ENCODE peak calls at places on chromosomes 6 and 20, in four cellular contexts. W is sigmoid colon, Y is lower leg skin, F is H1. E is an unnamed sample.
A peak's percentile ranks its signal among the peaks of the same experiment; 100 is the strongest.

GRCh38 chr20:3648941-3649340 is 14.3 kb downstream of the GFRA4 start:
- DNase-seq in W (no peak), F (no peak), Y (peak; percentile 59), E (no peak)

GRCh38 chr20:39381598-39381997 is 419.5 kb downstream of the DHX35 start:
- DNase-seq in W (no peak), Y (no peak), F (no peak), E (no peak)

GRCh38 chr6:18260448-18261106 is 3.8 kb downstream of the DEK start:
- DNase-seq in W (no peak), Y (no peak), F (no peak), E (no peak)

GRCh38 chr6:13355969-13356368 is 27.6 kb upstream of the TBC1D7 start:
- DNase-seq in Y (no peak), W (no peak), F (no peak), E (no peak)

GRCh38 chr20:54980321-54980960 is 505.0 kb downstream of the DOK5 start:
- DNase-seq in W (no peak), F (no peak), Y (no peak), E (no peak)

GRCh38 chr6:130933712-130934200 is 106.5 kb downstream of the SMLR1 start:
- DNase-seq in W (no peak), F (no peak), Y (no peak), E (no peak)

GRCh38 chr6:95574811-95575210 is 2.5 kb upstream of the MANEA start:
- DNase-seq in W (no peak), Y (no peak), F (no peak), E (no peak)

GRCh38 chr6:163175301-163175700 is 239.2 kb upstream of the QKI start:
- DNase-seq in W (no peak), F (no peak), Y (no peak), E (no peak)

GRCh38 chr6:10413850-10414765 is 766 bp downstream of the TFAP2A start:
- DNase-seq in Y (no peak), W (no peak), F (no peak), E (no peak)

GRCh38 chr6:33962186-33962585 is 158.4 kb upstream of the MLN start:
- DNase-seq in W (no peak), Y (peak; percentile 67), F (no peak), E (no peak)

GRCh38 chr20:37193821-37194220 is 14.5 kb upstream of the MROH8 start:
- DNase-seq in F (no peak), Y (peak; percentile 60), W (no peak), E (no peak)

GRCh38 chr6:2857580-2858337 is 16.1 kb upstream of the SERPINB1 start:
- DNase-seq in F (no peak), W (no peak), Y (no peak), E (no peak)

GRCh38 chr6:148747145-148747492 is 289 bp downstream of the UST start:
- DNase-seq in Y (peak; percentile 91), W (peak; percentile 83), F (no peak), E (peak; percentile 71)

GRCh38 chr6:79544939-79545450 is 7.8 kb upstream of the LCA5 start:
- DNase-seq in F (peak; percentile 83), W (peak; percentile 88), Y (peak; percentile 85), E (peak; percentile 74)

GRCh38 chr6:38404900-38405556 is 234.7 kb downstream of the BTBD9 start:
- DNase-seq in W (no peak), Y (no peak), F (no peak), E (no peak)

GRCh38 chr6:87914637-87915395 is 132.8 kb upstream of the SPACA1 start:
- DNase-seq in F (no peak), W (no peak), Y (no peak), E (no peak)

GRCh38 chr6:14255916-14256315 is 138.3 kb downstream of the CD83 start:
- DNase-seq in F (no peak), Y (no peak), W (no peak), E (no peak)

GRCh38 chr6:3808189-3808588 is 41.0 kb upstream of the FAM50B start:
- DNase-seq in F (no peak), W (no peak), Y (no peak), E (no peak)

GRCh38 chr6:148343383-148343782 is 745 bp downstream of the SASH1 start:
- DNase-seq in Y (no peak), W (no peak), F (no peak), E (no peak)

GRCh38 chr6:170279977-170280688 is 10.7 kb downstream of the DLL1 start:
- DNase-seq in F (no peak), Y (no peak), W (peak; percentile 76), E (no peak)

GRCh38 chr6:1039746-1040145 is 272.2 kb upstream of the FOXQ1 start:
- DNase-seq in F (no peak), W (no peak), Y (peak; percentile 82), E (no peak)

GRCh38 chr6:114334237-114334636 is 8.6 kb downstream of the HS3ST5 start:
- DNase-seq in Y (no peak), W (no peak), F (no peak), E (no peak)

GRCh38 chr6:72080260-72080941 is 194.1 kb downstream of the RIMS1 start:
- DNase-seq in W (no peak), F (no peak), Y (no peak), E (no peak)

GRCh38 chr6:140281794-140282193 is 907.3 kb upstream of the CITED2 start:
- DNase-seq in Y (no peak), F (no peak), W (no peak), E (no peak)

GRCh38 chr6:36227379-36228344 is 31.1 kb downstream of the BRPF3 start:
- DNase-seq in F (no peak), W (peak; percentile 21), Y (peak; percentile 52), E (no peak)

GRCh38 chr6:150293423-150294280 is 75.2 kb upstream of the IYD start:
- DNase-seq in W (no peak), Y (no peak), F (no peak), E (no peak)

GRCh38 chr6:152816055-152816454 is 65.5 kb downstream of the VIP start:
- DNase-seq in Y (no peak), F (no peak), W (no peak), E (no peak)

GRCh38 chr6:84065718-84066290 is 32.2 kb downstream of the MRAP2 start:
- DNase-seq in F (no peak), W (no peak), Y (no peak), E (no peak)

GRCh38 chr6:56849876-56850275 is 105.0 kb upstream of the BEND6 start:
- DNase-seq in F (no peak), W (no peak), Y (no peak), E (no peak)

GRCh38 chr6:43175676-43176422 is 4.8 kb downstream of the SRF start:
- DNase-seq in W (no peak), Y (no peak), F (no peak), E (no peak)

GRCh38 chr6:43176423-43176786 is 5.3 kb downstream of the SRF start:
- DNase-seq in W (no peak), Y (no peak), F (no peak), E (no peak)

GRCh38 chr6:43173496-43174262 is 2.6 kb downstream of the SRF start:
- DNase-seq in W (peak; percentile 70), F (no peak), Y (no peak), E (no peak)

GRCh38 chr6:43172127-43173007 is 1.3 kb downstream of the SRF start:
- DNase-seq in F (no peak), Y (peak; percentile 92), W (peak; percentile 79), E (peak; percentile 61)

GRCh38 chr6:43174263-43175112 is 3.4 kb downstream of the SRF start:
- DNase-seq in W (peak; percentile 99), F (peak; percentile 90), Y (peak; percentile 99), E (peak; percentile 98)
- TF ChIP-seq POLR2A in W (peak; percentile 63), F (peak; percentile 59), Y (no peak), E (peak; percentile 77)

GRCh38 chr6:133952815-133953633 is at the start of gene TBPL1:
- DNase-seq in Y (peak; percentile 98), W (peak; percentile 96), F (peak; percentile 86), E (peak; percentile 95)

GRCh38 chr6:133955136-133955576 is 2.1 kb downstream of the TBPL1 start:
- DNase-seq in W (no peak), F (no peak), Y (no peak), E (no peak)

GRCh38 chr6:133953634-133954415 is 801 bp downstream of the TBPL1 start:
- DNase-seq in F (no peak), W (no peak), Y (no peak), E (peak; percentile 23)

GRCh38 chr6:133951227-133951626 is 1.8 kb upstream of the TBPL1 start:
- DNase-seq in W (no peak), F (no peak), Y (no peak), E (no peak)

GRCh38 chr6:133951881-133952814 is 876 bp upstream of the TBPL1 start:
- DNase-seq in W (peak; percentile 79), F (no peak), Y (peak; percentile 89), E (peak; percentile 67)
- TF ChIP-seq CTCF in W (peak; percentile 49), F (peak; percentile 30), Y (peak; percentile 29), E (peak; percentile 56)

DNA sequence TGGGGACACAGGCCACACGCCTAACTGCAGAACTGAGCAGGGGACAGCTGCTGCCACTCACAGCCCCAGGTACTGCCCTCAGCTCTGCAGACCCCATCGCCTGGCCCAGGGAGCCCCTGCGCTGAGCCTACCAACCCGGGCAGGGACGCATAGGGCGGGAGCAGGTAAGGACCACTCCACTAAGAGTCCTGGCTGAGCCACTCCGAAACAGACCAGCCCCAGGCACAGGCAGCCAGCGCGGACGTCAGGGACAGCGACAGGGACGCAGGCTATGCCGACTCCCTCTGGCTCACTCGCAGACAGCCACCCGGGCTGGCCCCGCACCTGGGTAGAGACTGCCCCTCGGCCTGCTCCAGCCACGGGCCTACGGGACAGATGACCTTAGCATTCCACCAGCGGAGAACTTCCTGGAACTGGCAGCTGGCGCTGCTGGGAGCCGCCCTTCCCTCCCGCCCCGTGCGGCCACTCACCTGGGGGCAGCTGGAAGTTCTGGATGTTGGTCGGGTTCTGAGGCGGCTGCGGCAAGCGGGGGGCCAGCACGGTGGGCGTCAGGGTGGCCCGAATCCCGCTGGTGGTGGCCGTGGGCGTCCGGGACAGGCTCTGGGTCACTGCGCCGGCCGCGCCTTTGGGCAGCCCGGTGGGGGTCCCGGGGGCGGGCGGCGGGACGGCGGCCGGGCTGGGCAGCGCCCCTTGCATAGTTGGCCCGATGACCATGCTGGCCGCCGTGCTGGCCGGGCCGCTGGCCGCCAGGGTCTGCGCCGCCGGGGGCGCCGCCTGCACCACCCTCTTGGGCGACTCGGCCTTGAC is 1.5 kb downstream of the TAF4 start:
- DNase-seq in W (no peak), Y (no peak), F (no peak), E (no peak)
- TF ChIP-seq POLR2A in W (no peak), Y (no peak), F (no peak), E (no peak)

GRCh38 chr20:52150440-52151258 is 40.9 kb downstream of the ZFP64 start:
- DNase-seq in F (no peak), W (no peak), Y (no peak), E (no peak)
- TF ChIP-seq CTCF in F (peak; percentile 51), W (peak; percentile 61), Y (no peak), E (peak; percentile 53)